ENCODE peak calls at places on chromosomes 5 and 9, in eight cellular contexts. V is PC-9, K is amniotic epithelial cell, W is fibroblast of the aortic adventitia, N is BJ, A is GF-D8, P is T-helper 2 cell, S is NCI-H1092. L is an unnamed sample.

GRCh38 chr5:154421868-154422267 is 23.9 kb upstream of the SAP30L start:
- DNase-seq in V (no peak), K (peak; percentile 17), A (no peak), P (no peak), N (no peak), W (no peak), S (no peak), L (no peak)

GRCh38 chr9:21744874-21745273 is 57.6 kb upstream of the MTAP start:
- DNase-seq in N (no peak), K (peak; percentile 50), A (peak; percentile 15), P (no peak), V (peak; percentile 36), W (peak; percentile 87), S (no peak), L (no peak)

GRCh38 chr5:72523960-72524582 is 16.9 kb upstream of the ZNF366 start:
- DNase-seq in N (peak; percentile 40), V (peak; percentile 67), S (no peak), K (peak; percentile 89), A (peak; percentile 12), W (peak; percentile 94), P (no peak), L (no peak)

GRCh38 chr9:17135578-17135904 is 701 bp downstream of the CNTLN start:
- DNase-seq in N (no peak), W (no peak), A (no peak), K (no peak), S (no peak), V (no peak), P (no peak), L (no peak)

GRCh38 chr5:145658435-145658834 is 176.7 kb downstream of the PRELID2 start:
- DNase-seq in A (no peak), K (no peak), S (no peak), N (no peak), P (no peak), W (no peak), V (no peak), L (no peak)

GRCh38 chr9:14238044-14238443 is 75.9 kb downstream of the NFIB start:
- DNase-seq in N (no peak), W (no peak), A (no peak), S (no peak), V (peak; percentile 89), K (no peak), P (no peak), L (no peak)

GRCh38 chr5:77877516-77878070 is 101.5 kb upstream of the TBCA start:
- DNase-seq in N (no peak), V (no peak), S (no peak), A (no peak), K (no peak), P (no peak), W (no peak), L (no peak)

GRCh38 chr5:150111121-150111520 is 24.8 kb upstream of the CSF1R start:
- DNase-seq in S (no peak), W (no peak), K (no peak), P (no peak), A (no peak), N (no peak), V (no peak), L (no peak)

GRCh38 chr9:120402741-120403542 is 177.0 kb downstream of the CDK5RAP2 start:
- DNase-seq in K (peak; percentile 98), P (no peak), N (peak; percentile 88), A (peak; percentile 53), S (no peak), V (peak; percentile 82), W (peak; percentile 87), L (no peak)

GRCh38 chr5:52693279-52693678 is 94.4 kb upstream of the ITGA1 start:
- DNase-seq in A (no peak), V (no peak), W (peak; percentile 59), K (peak; percentile 48), P (no peak), S (no peak), N (no peak), L (no peak)

GRCh38 chr9:108850293-108850897 is 5.4 kb downstream of the ACTL7B start:
- DNase-seq in K (peak; percentile 54), V (no peak), A (no peak), P (no peak), N (no peak), W (peak; percentile 35), S (no peak), L (no peak)

GRCh38 chr5:150522504-150523464 is 14.9 kb downstream of the NDST1 start:
- DNase-seq in S (no peak), K (no peak), W (no peak), N (no peak), P (no peak), A (no peak), V (peak; percentile 31), L (no peak)

GRCh38 chr5:149429839-149430721 is 51.0 kb upstream of the IL17B start:
- DNase-seq in N (no peak), V (no peak), A (peak; percentile 28), P (no peak), K (peak; percentile 85), W (no peak), S (no peak), L (no peak)

GRCh38 chr5:121816164-121816563 is 35.5 kb upstream of the FTMT start:
- DNase-seq in W (no peak), K (no peak), S (no peak), N (no peak), P (no peak), A (no peak), V (no peak), L (no peak)

GRCh38 chr9:34522091-34522887 is 501 bp downstream of the ENHO start:
- DNase-seq in S (no peak), P (no peak), N (no peak), K (no peak), W (no peak), V (no peak), A (no peak), L (peak; percentile 24)

GRCh38 chr5:109482748-109483147 is 73.0 kb upstream of the PJA2 start:
- DNase-seq in V (no peak), K (no peak), P (no peak), A (no peak), N (no peak), W (no peak), S (no peak), L (no peak)

GRCh38 chr5:16140944-16141343 is 38.6 kb downstream of the MARCHF11 start:
- DNase-seq in W (no peak), S (no peak), N (no peak), V (no peak), K (no peak), P (no peak), A (no peak), L (no peak)

GRCh38 chr5:95261369-95262175 is 23.3 kb downstream of the MCTP1 start:
- DNase-seq in P (no peak), V (no peak), A (no peak), S (no peak), W (peak; percentile 73), K (peak; percentile 33), N (peak; percentile 4), L (peak; percentile 14)

GRCh38 chr5:131441184-131441583 is 177.3 kb downstream of the CDC42SE2 start:
- DNase-seq in K (no peak), V (no peak), N (no peak), P (no peak), A (no peak), W (no peak), S (no peak), L (no peak)

GRCh38 chr5:135138116-135138850 is 104.3 kb upstream of the PITX1 start:
- DNase-seq in P (no peak), S (no peak), N (no peak), W (no peak), A (no peak), V (peak; percentile 75), K (peak; percentile 78), L (no peak)